ENCODE peak calls at places on chromosomes 1 and 21, in nine cellular contexts. One of them, this sample, is unnamed.
A peak's percentile ranks its signal among the peaks of the same experiment; 100 is the strongest.

GRCh38 chr1:29621826-29622435 is 385.6 kb downstream of the PTPRU start:
- DNase-seq in lung: no peak
- DNase-seq in GM12865: no peak
- DNase-seq in fibroblast of lung: peak; percentile 43
- DNase-seq in GM23338: no peak
- DNase-seq in cardiac muscle cell: no peak
- DNase-seq in neural progenitor cell: no peak
- DNase-seq in GM12864: no peak
- DNase-seq in lower lobe of right lung: no peak
- DNase-seq in this sample: no peak

GRCh38 chr1:83090195-83090594 is 908.7 kb downstream of the TTLL7 start:
- DNase-seq in GM12864: no peak
- DNase-seq in GM23338: no peak
- DNase-seq in lung: no peak
- DNase-seq in cardiac muscle cell: no peak
- DNase-seq in GM12865: no peak
- DNase-seq in neural progenitor cell: no peak
- DNase-seq in fibroblast of lung: peak; percentile 38
- DNase-seq in lower lobe of right lung: no peak
- DNase-seq in this sample: no peak

GRCh38 chr1:231209531-231209930 is 31.5 kb upstream of the GNPAT start:
- DNase-seq in lung: no peak
- DNase-seq in GM12864: no peak
- DNase-seq in neural progenitor cell: no peak
- DNase-seq in lower lobe of right lung: no peak
- DNase-seq in cardiac muscle cell: no peak
- DNase-seq in GM23338: no peak
- DNase-seq in GM12865: no peak
- DNase-seq in fibroblast of lung: no peak
- DNase-seq in this sample: no peak

GRCh38 chr1:178361847-178362246 is 134.9 kb downstream of the CLEC20A start:
- DNase-seq in GM12864: peak; percentile 5
- DNase-seq in GM23338: peak; percentile 57
- DNase-seq in cardiac muscle cell: no peak
- DNase-seq in neural progenitor cell: no peak
- DNase-seq in lower lobe of right lung: no peak
- DNase-seq in lung: no peak
- DNase-seq in fibroblast of lung: no peak
- DNase-seq in GM12865: peak; percentile 49
- DNase-seq in this sample: no peak

GRCh38 chr1:167789501-167789900 is 67.7 kb downstream of the MPZL1 start:
- DNase-seq in neural progenitor cell: no peak
- DNase-seq in lung: no peak
- DNase-seq in lower lobe of right lung: no peak
- DNase-seq in cardiac muscle cell: no peak
- DNase-seq in GM23338: no peak
- DNase-seq in fibroblast of lung: no peak
- DNase-seq in GM12864: no peak
- DNase-seq in GM12865: no peak
- DNase-seq in this sample: no peak

GRCh38 chr1:116375884-116376733 is 3.1 kb downstream of the ATP1A1 start:
- DNase-seq in cardiac muscle cell: peak; percentile 69
- DNase-seq in fibroblast of lung: peak; percentile 84
- DNase-seq in lung: peak; percentile 84
- DNase-seq in lower lobe of right lung: peak; percentile 85
- DNase-seq in GM23338: peak; percentile 68
- DNase-seq in GM12865: peak; percentile 69
- DNase-seq in GM12864: no peak
- DNase-seq in neural progenitor cell: peak; percentile 44
- DNase-seq in this sample: peak; percentile 69

GRCh38 chr21:41396452-41397107 is 29.5 kb upstream of the MX1 start:
- DNase-seq in GM12865: no peak
- DNase-seq in neural progenitor cell: peak; percentile 20
- DNase-seq in cardiac muscle cell: no peak
- DNase-seq in lung: peak; percentile 61
- DNase-seq in fibroblast of lung: no peak
- DNase-seq in GM23338: peak; percentile 18
- DNase-seq in GM12864: no peak
- DNase-seq in lower lobe of right lung: peak; percentile 85
- DNase-seq in this sample: peak; percentile 15

GRCh38 chr1:27332536-27333281 is 9.1 kb upstream of the SYTL1 start:
- DNase-seq in GM12865: peak; percentile 40
- DNase-seq in GM12864: no peak
- DNase-seq in neural progenitor cell: peak; percentile 79
- DNase-seq in lower lobe of right lung: peak; percentile 69
- DNase-seq in cardiac muscle cell: peak; percentile 75
- DNase-seq in fibroblast of lung: no peak
- DNase-seq in lung: peak; percentile 42
- DNase-seq in GM23338: peak; percentile 85
- DNase-seq in this sample: peak; percentile 49

GRCh38 chr1:17516303-17517214 is 22.9 kb upstream of the ARHGEF10L start:
- DNase-seq in cardiac muscle cell: no peak
- DNase-seq in GM12865: no peak
- DNase-seq in neural progenitor cell: peak; percentile 54
- DNase-seq in GM12864: no peak
- DNase-seq in lower lobe of right lung: no peak
- DNase-seq in lung: no peak
- DNase-seq in GM23338: peak; percentile 52
- DNase-seq in fibroblast of lung: no peak
- DNase-seq in this sample: peak; percentile 54

GRCh38 chr21:28063241-28063640 is 929.4 kb downstream of the LTN1 start:
- DNase-seq in lower lobe of right lung: no peak
- DNase-seq in lung: no peak
- DNase-seq in cardiac muscle cell: no peak
- DNase-seq in fibroblast of lung: no peak
- DNase-seq in GM23338: no peak
- DNase-seq in neural progenitor cell: no peak
- DNase-seq in GM12865: no peak
- DNase-seq in GM12864: no peak
- DNase-seq in this sample: no peak

GRCh38 chr21:33122507-33122906 is 52.6 kb downstream of the OLIG1 start:
- DNase-seq in neural progenitor cell: no peak
- DNase-seq in lower lobe of right lung: no peak
- DNase-seq in cardiac muscle cell: no peak
- DNase-seq in GM12865: no peak
- DNase-seq in GM23338: no peak
- DNase-seq in fibroblast of lung: no peak
- DNase-seq in GM12864: no peak
- DNase-seq in lung: no peak
- DNase-seq in this sample: no peak

GRCh38 chr1:1678581-1679380 is 13.8 kb downstream of the SLC35E2B start:
- DNase-seq in GM12865: peak; percentile 92
- DNase-seq in fibroblast of lung: no peak
- DNase-seq in lung: no peak
- DNase-seq in GM23338: peak; percentile 70
- DNase-seq in neural progenitor cell: no peak
- DNase-seq in GM12864: peak; percentile 40
- DNase-seq in lower lobe of right lung: peak; percentile 34
- DNase-seq in cardiac muscle cell: peak; percentile 7
- DNase-seq in this sample: no peak

GRCh38 chr1:86381223-86381622 is 14.9 kb downstream of the ODF2L start:
- DNase-seq in cardiac muscle cell: no peak
- DNase-seq in neural progenitor cell: no peak
- DNase-seq in lower lobe of right lung: no peak
- DNase-seq in GM23338: no peak
- DNase-seq in fibroblast of lung: no peak
- DNase-seq in GM12865: no peak
- DNase-seq in lung: no peak
- DNase-seq in GM12864: no peak
- DNase-seq in this sample: no peak

GRCh38 chr21:38443110-38443509 is 55.2 kb downstream of the ERG start:
- DNase-seq in neural progenitor cell: no peak
- DNase-seq in fibroblast of lung: no peak
- DNase-seq in GM23338: no peak
- DNase-seq in GM12864: no peak
- DNase-seq in cardiac muscle cell: no peak
- DNase-seq in GM12865: no peak
- DNase-seq in lower lobe of right lung: no peak
- DNase-seq in lung: no peak
- DNase-seq in this sample: no peak

GRCh38 chr1:73756817-73757216 is 441.2 kb downstream of the LRRIQ3 start:
- DNase-seq in neural progenitor cell: no peak
- DNase-seq in GM12865: no peak
- DNase-seq in GM12864: no peak
- DNase-seq in fibroblast of lung: no peak
- DNase-seq in lung: no peak
- DNase-seq in lower lobe of right lung: no peak
- DNase-seq in cardiac muscle cell: no peak
- DNase-seq in GM23338: no peak
- DNase-seq in this sample: no peak

GRCh38 chr1:15618685-15619525 is 1.6 kb downstream of the DDI2 start:
- DNase-seq in neural progenitor cell: no peak
- DNase-seq in GM12864: no peak
- DNase-seq in lower lobe of right lung: no peak
- DNase-seq in GM12865: peak; percentile 9
- DNase-seq in GM23338: no peak
- DNase-seq in fibroblast of lung: peak; percentile 21
- DNase-seq in lung: no peak
- DNase-seq in cardiac muscle cell: no peak
- DNase-seq in this sample: peak; percentile 68

GRCh38 chr1:226064816-226065248 is 2.3 kb downstream of the H3-3A start:
- DNase-seq in lung: no peak
- DNase-seq in neural progenitor cell: peak; percentile 65
- DNase-seq in cardiac muscle cell: peak; percentile 58
- DNase-seq in GM12865: peak; percentile 74
- DNase-seq in GM12864: no peak
- DNase-seq in fibroblast of lung: peak; percentile 54
- DNase-seq in GM23338: peak; percentile 70
- DNase-seq in lower lobe of right lung: no peak
- DNase-seq in this sample: no peak

DNA sequence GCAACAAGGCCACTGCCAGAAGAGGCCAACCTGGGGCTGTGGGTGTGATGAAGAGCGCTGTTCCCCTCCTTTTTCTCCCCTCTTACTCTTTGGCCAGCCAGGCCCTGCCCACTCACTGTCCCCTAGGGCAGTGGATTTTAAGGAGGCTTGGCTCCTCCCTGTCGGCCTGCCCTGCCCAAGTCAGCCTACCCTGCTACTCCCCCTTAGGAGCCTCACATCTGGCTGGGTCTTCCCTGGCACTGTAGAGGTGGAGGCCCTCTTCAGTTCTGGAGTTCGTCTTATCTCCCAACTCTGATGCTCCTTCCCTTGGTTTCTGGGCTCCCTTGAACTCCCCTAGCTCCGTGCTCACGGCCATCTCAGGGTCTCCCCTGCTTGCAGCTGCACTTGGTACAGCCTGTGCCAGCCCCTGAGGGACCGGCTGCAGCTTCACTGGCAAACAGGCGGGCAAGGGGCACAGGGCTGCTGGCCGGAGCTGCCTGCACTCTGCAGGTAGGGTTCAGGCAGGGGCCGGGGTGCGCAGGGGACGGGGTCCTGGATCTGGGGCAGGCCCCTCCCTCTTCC is 4.0 kb downstream of the AMPD2 start:
- DNase-seq in GM23338: no peak
- DNase-seq in lower lobe of right lung: no peak
- DNase-seq in neural progenitor cell: no peak
- DNase-seq in fibroblast of lung: no peak
- DNase-seq in GM12864: no peak
- DNase-seq in GM12865: no peak
- DNase-seq in lung: no peak
- DNase-seq in cardiac muscle cell: no peak
- DNase-seq in this sample: no peak
- H3K4me3 ChIP-seq in GM23338: no peak overlapping the region
- H3K4me3 ChIP-seq in lower lobe of right lung: peak overlapping the region; percentile 6
- H3K4me3 ChIP-seq in neural progenitor cell: no peak overlapping the region
- H3K4me3 ChIP-seq in fibroblast of lung: peak overlapping the region; percentile 22
- H3K4me3 ChIP-seq in GM12864: peak overlapping the region; percentile 3
- H3K4me3 ChIP-seq in GM12865: peak overlapping the region; percentile 9
- H3K4me3 ChIP-seq in lung: no peak overlapping the region
- H3K4me3 ChIP-seq in cardiac muscle cell: no peak overlapping the region
- H3K4me3 ChIP-seq in this sample: no peak overlapping the region

DNA sequence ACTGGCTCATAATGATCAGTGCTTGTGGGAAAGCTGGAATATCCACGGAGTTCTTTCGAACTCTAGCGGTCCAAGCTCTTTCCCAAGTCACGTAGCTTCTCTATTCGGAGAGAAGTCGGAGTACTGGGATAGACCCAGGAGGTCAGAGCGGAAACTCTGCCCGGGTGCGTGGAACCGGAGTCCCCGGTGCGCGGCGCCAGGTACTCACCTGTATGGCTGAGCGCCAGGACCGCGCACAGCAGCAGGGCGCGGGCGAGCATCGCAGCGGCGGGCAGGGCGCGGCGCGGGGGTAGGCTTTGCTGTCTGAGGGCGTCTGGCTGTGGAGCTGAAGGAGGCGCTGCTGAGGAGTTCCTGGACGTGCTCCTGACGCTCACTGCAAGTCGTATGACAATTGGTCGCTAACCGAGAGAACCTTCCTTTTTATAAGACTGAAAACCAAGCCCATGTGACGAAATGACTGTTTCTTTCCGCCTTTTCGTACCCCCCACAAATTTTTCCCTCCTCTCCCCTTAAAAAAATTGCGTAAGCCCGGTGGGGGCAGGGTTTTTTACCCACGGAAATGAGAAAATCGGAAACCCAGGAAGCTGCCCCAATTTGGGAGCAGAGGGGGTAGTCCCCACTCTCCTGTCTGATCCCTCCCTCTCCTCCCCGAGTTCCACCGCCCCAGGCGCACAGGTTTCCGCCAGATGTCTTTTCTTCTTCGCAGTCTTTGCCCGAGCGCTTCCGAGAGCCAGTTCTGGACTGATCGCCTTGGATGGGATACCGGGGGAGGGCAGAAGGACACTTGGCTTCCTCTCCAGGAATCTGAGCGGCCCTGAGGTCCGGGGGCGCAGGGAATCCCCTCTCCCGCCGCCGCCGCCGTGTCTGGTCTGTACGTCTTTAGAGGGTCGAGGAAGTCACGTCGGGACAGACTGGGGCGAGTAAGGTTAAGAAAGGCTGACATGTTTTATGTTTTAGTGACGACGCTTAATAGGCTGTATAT is at the start of gene PTGS2:
- DNase-seq in GM12864: peak; percentile 25
- DNase-seq in lower lobe of right lung: peak; percentile 91
- DNase-seq in neural progenitor cell: peak; percentile 88
- DNase-seq in GM12865: peak; percentile 88
- DNase-seq in lung: peak; percentile 86
- DNase-seq in cardiac muscle cell: peak; percentile 69
- DNase-seq in fibroblast of lung: peak; percentile 94
- DNase-seq in GM23338: peak; percentile 93
- DNase-seq in this sample: peak; percentile 95
- TF ChIP-seq CTCF in GM12864: peak; percentile 36
- TF ChIP-seq CTCF in lower lobe of right lung: peak; percentile 56
- TF ChIP-seq CTCF in neural progenitor cell: peak; percentile 60
- TF ChIP-seq CTCF in GM12865: peak; percentile 58
- TF ChIP-seq CTCF in lung: no peak
- TF ChIP-seq CTCF in cardiac muscle cell: peak; percentile 69
- TF ChIP-seq CTCF in fibroblast of lung: peak; percentile 52
- TF ChIP-seq CTCF in GM23338: peak; percentile 41
- TF ChIP-seq CTCF in this sample: peak; percentile 46

GRCh38 chr1:59499956-59500569 is 203.2 kb downstream of the FGGY start:
- DNase-seq in GM23338: no peak
- DNase-seq in lower lobe of right lung: no peak
- DNase-seq in lung: no peak
- DNase-seq in neural progenitor cell: no peak
- DNase-seq in GM12864: no peak
- DNase-seq in cardiac muscle cell: no peak
- DNase-seq in GM12865: no peak
- DNase-seq in fibroblast of lung: no peak
- DNase-seq in this sample: no peak
- H3K4me3 ChIP-seq in GM23338: no peak overlapping the region
- H3K4me3 ChIP-seq in lower lobe of right lung: no peak overlapping the region
- H3K4me3 ChIP-seq in lung: no peak overlapping the region
- H3K4me3 ChIP-seq in neural progenitor cell: no peak overlapping the region
- H3K4me3 ChIP-seq in GM12864: no peak overlapping the region
- H3K4me3 ChIP-seq in cardiac muscle cell: no peak overlapping the region
- H3K4me3 ChIP-seq in GM12865: no peak overlapping the region
- H3K4me3 ChIP-seq in fibroblast of lung: no peak overlapping the region
- H3K4me3 ChIP-seq in this sample: no peak overlapping the region

GRCh38 chr1:75785964-75786853 is at the start of gene RABGGTB:
- DNase-seq in fibroblast of lung: peak; percentile 91
- DNase-seq in GM12865: peak; percentile 99
- DNase-seq in neural progenitor cell: peak; percentile 97
- DNase-seq in lower lobe of right lung: peak; percentile 96
- DNase-seq in lung: peak; percentile 94
- DNase-seq in GM23338: peak; percentile 97
- DNase-seq in GM12864: peak; percentile 93
- DNase-seq in cardiac muscle cell: peak; percentile 97
- DNase-seq in this sample: peak; percentile 94
- TF ChIP-seq CTCF in fibroblast of lung: no peak
- TF ChIP-seq CTCF in GM12865: no peak
- TF ChIP-seq CTCF in neural progenitor cell: no peak
- TF ChIP-seq CTCF in lower lobe of right lung: no peak
- TF ChIP-seq CTCF in lung: no peak
- TF ChIP-seq CTCF in GM23338: no peak
- TF ChIP-seq CTCF in GM12864: no peak
- TF ChIP-seq CTCF in cardiac muscle cell: no peak
- TF ChIP-seq CTCF in this sample: no peak

This sample was measured in Caco-2.